ENCODE peak calls at places on chromosome 11, in ten cellular contexts. One of them, this sample, is unnamed.

GRCh38 chr11:69201764-69202370 is 46.1 kb downstream of the SMIM38 start:
- DNase-seq in heart left ventricle: no peak
- DNase-seq in right lobe of liver: no peak
- DNase-seq in colonic mucosa: no peak
- DNase-seq in SK-N-SH: no peak
- DNase-seq in lower lobe of right lung: no peak
- DNase-seq in pancreas: no peak
- DNase-seq in tibial nerve: no peak
- DNase-seq in testis: no peak
- DNase-seq in upper lobe of right lung: peak
- DNase-seq in this sample: no peak

GRCh38 chr11:64502634-64503033 is 88.4 kb upstream of the SLC22A12 start:
- DNase-seq in testis: no peak
- DNase-seq in tibial nerve: no peak
- DNase-seq in upper lobe of right lung: no peak
- DNase-seq in colonic mucosa: no peak
- DNase-seq in SK-N-SH: peak
- DNase-seq in right lobe of liver: no peak
- DNase-seq in pancreas: no peak
- DNase-seq in heart left ventricle: no peak
- DNase-seq in lower lobe of right lung: no peak
- DNase-seq in this sample: no peak

GRCh38 chr11:47010192-47010591 is 73.6 kb downstream of the CSTPP1 start:
- DNase-seq in upper lobe of right lung: no peak
- DNase-seq in tibial nerve: no peak
- DNase-seq in pancreas: no peak
- DNase-seq in lower lobe of right lung: no peak
- DNase-seq in right lobe of liver: no peak
- DNase-seq in heart left ventricle: no peak
- DNase-seq in SK-N-SH: no peak
- DNase-seq in testis: no peak
- DNase-seq in colonic mucosa: no peak
- DNase-seq in this sample: no peak

GRCh38 chr11:118295834-118296454 is 8.6 kb upstream of the CD3E start:
- DNase-seq in upper lobe of right lung: no peak
- DNase-seq in lower lobe of right lung: no peak
- DNase-seq in pancreas: no peak
- DNase-seq in testis: no peak
- DNase-seq in SK-N-SH: no peak
- DNase-seq in heart left ventricle: no peak
- DNase-seq in right lobe of liver: no peak
- DNase-seq in colonic mucosa: no peak
- DNase-seq in tibial nerve: no peak
- DNase-seq in this sample: peak

GRCh38 chr11:2641623-2642022 is 58.2 kb downstream of the KCNQ1OT1 start:
- DNase-seq in right lobe of liver: no peak
- DNase-seq in tibial nerve: no peak
- DNase-seq in SK-N-SH: no peak
- DNase-seq in heart left ventricle: no peak
- DNase-seq in colonic mucosa: no peak
- DNase-seq in lower lobe of right lung: no peak
- DNase-seq in upper lobe of right lung: no peak
- DNase-seq in testis: no peak
- DNase-seq in pancreas: no peak
- DNase-seq in this sample: no peak

GRCh38 chr11:8699903-8700302 is 17.3 kb downstream of the RPL27A start:
- DNase-seq in pancreas: peak
- DNase-seq in upper lobe of right lung: no peak
- DNase-seq in SK-N-SH: no peak
- DNase-seq in testis: peak
- DNase-seq in heart left ventricle: peak
- DNase-seq in lower lobe of right lung: no peak
- DNase-seq in right lobe of liver: no peak
- DNase-seq in colonic mucosa: no peak
- DNase-seq in tibial nerve: peak
- DNase-seq in this sample: peak

GRCh38 chr11:126756416-126756815 is 244.2 kb downstream of the KIRREL3 start:
- DNase-seq in colonic mucosa: no peak
- DNase-seq in SK-N-SH: no peak
- DNase-seq in upper lobe of right lung: no peak
- DNase-seq in testis: no peak
- DNase-seq in pancreas: no peak
- DNase-seq in tibial nerve: no peak
- DNase-seq in right lobe of liver: no peak
- DNase-seq in heart left ventricle: no peak
- DNase-seq in lower lobe of right lung: no peak
- DNase-seq in this sample: no peak

GRCh38 chr11:1727861-1728260 is 22.5 kb downstream of the IFITM10 start:
- DNase-seq in upper lobe of right lung: no peak
- DNase-seq in testis: no peak
- DNase-seq in right lobe of liver: no peak
- DNase-seq in heart left ventricle: no peak
- DNase-seq in pancreas: no peak
- DNase-seq in colonic mucosa: no peak
- DNase-seq in SK-N-SH: no peak
- DNase-seq in tibial nerve: no peak
- DNase-seq in lower lobe of right lung: no peak
- DNase-seq in this sample: no peak

GRCh38 chr11:111531687-111532364 is 8.7 kb upstream of the LAYN start:
- DNase-seq in tibial nerve: no peak
- DNase-seq in colonic mucosa: no peak
- DNase-seq in pancreas: no peak
- DNase-seq in testis: no peak
- DNase-seq in lower lobe of right lung: no peak
- DNase-seq in upper lobe of right lung: no peak
- DNase-seq in right lobe of liver: no peak
- DNase-seq in heart left ventricle: no peak
- DNase-seq in SK-N-SH: no peak
- DNase-seq in this sample: no peak

GRCh38 chr11:45872513-45873356 is 12.7 kb upstream of the MAPK8IP1 start:
- DNase-seq in tibial nerve: no peak
- DNase-seq in SK-N-SH: peak
- DNase-seq in upper lobe of right lung: peak
- DNase-seq in lower lobe of right lung: no peak
- DNase-seq in testis: peak
- DNase-seq in colonic mucosa: no peak
- DNase-seq in right lobe of liver: no peak
- DNase-seq in pancreas: no peak
- DNase-seq in heart left ventricle: peak
- DNase-seq in this sample: no peak

GRCh38 chr11:118915941-118916841 is 9.5 kb downstream of the BCL9L start:
- DNase-seq in tibial nerve: no peak
- DNase-seq in right lobe of liver: no peak
- DNase-seq in colonic mucosa: no peak
- DNase-seq in heart left ventricle: peak
- DNase-seq in pancreas: peak
- DNase-seq in testis: no peak
- DNase-seq in lower lobe of right lung: no peak
- DNase-seq in upper lobe of right lung: no peak
- DNase-seq in SK-N-SH: no peak
- DNase-seq in this sample: no peak

GRCh38 chr11:56331861-56332491 is 13.9 kb upstream of the OR8K1 start:
- DNase-seq in pancreas: no peak
- DNase-seq in testis: peak
- DNase-seq in SK-N-SH: peak
- DNase-seq in colonic mucosa: no peak
- DNase-seq in tibial nerve: no peak
- DNase-seq in right lobe of liver: no peak
- DNase-seq in heart left ventricle: no peak
- DNase-seq in lower lobe of right lung: peak
- DNase-seq in upper lobe of right lung: no peak
- DNase-seq in this sample: peak

DNA sequence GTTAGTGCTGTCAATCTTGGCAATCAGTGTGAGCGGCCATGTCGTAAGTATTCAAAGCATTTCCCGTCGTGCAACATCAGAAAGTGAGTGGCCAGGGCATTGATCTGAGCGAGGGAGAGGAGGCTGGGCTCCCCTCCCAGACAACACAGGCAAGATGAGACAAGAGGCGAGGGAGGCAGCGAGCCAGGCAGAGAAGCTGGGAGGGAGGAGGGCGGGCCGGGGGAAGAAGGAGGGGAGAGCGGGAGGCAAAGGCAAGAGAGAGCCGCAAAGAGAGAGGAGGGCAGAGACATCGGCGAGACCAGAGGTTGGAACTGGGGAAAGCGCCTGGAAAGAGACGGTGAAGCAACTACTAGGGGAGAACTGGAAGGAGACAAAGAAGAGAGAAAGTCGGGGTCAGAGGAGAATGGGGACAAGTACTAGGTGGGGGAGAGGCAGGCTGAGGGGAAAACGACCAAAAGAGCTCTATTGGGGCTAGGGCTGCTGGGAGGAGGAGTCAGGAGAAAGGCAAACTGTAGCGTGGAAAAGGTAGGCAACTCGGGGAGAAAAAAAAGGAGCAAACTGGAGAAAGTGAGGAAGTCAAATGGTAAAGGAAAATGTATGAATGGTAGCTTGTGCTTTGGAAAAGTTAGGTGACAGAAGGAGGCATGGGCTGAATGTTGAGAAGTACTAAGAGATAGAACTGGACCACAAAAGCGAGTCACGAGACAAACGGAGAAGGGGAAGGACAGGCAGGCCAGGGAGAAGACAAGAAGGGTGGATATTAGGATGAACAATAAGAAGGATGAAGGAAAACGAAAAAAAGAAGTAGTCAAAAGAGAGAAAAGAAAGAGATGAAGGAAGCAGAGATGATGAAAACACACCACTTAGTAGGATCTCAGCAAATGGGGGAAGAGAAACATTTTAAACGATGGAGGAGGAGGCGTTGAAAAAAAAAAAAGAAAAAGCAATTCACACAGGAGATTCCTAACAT is 130.5 kb upstream of the C11orf58 start:
- DNase-seq in colonic mucosa: peak
- DNase-seq in SK-N-SH: peak
- DNase-seq in pancreas: peak
- DNase-seq in upper lobe of right lung: peak
- DNase-seq in right lobe of liver: peak
- DNase-seq in testis: peak
- DNase-seq in heart left ventricle: peak
- DNase-seq in lower lobe of right lung: peak
- DNase-seq in tibial nerve: peak
- DNase-seq in this sample: peak
- H3K4me3 ChIP-seq in colonic mucosa: peak
- H3K4me3 ChIP-seq in SK-N-SH: peak
- H3K4me3 ChIP-seq in pancreas: peak
- H3K4me3 ChIP-seq in upper lobe of right lung: peak
- H3K4me3 ChIP-seq in right lobe of liver: peak
- H3K4me3 ChIP-seq in testis: peak
- H3K4me3 ChIP-seq in heart left ventricle: peak
- H3K4me3 ChIP-seq in lower lobe of right lung: peak
- H3K4me3 ChIP-seq in tibial nerve: peak
- H3K4me3 ChIP-seq in this sample: no peak

GRCh38 chr11:67581469-67581868 is 2.1 kb upstream of the GSTP1 start:
- DNase-seq in lower lobe of right lung: peak
- DNase-seq in testis: no peak
- DNase-seq in right lobe of liver: no peak
- DNase-seq in pancreas: peak
- DNase-seq in colonic mucosa: peak
- DNase-seq in tibial nerve: no peak
- DNase-seq in SK-N-SH: no peak
- DNase-seq in heart left ventricle: no peak
- DNase-seq in upper lobe of right lung: no peak
- DNase-seq in this sample: no peak

GRCh38 chr11:67583319-67584204 is at the start of gene GSTP1:
- DNase-seq in lower lobe of right lung: peak
- DNase-seq in colonic mucosa: peak
- DNase-seq in tibial nerve: peak
- DNase-seq in right lobe of liver: peak
- DNase-seq in upper lobe of right lung: peak
- DNase-seq in pancreas: peak
- DNase-seq in testis: peak
- DNase-seq in heart left ventricle: peak
- DNase-seq in SK-N-SH: peak
- DNase-seq in this sample: peak

GRCh38 chr11:67584881-67585873 is 1.6 kb downstream of the GSTP1 start:
- DNase-seq in lower lobe of right lung: no peak
- DNase-seq in pancreas: peak
- DNase-seq in tibial nerve: no peak
- DNase-seq in right lobe of liver: no peak
- DNase-seq in upper lobe of right lung: no peak
- DNase-seq in testis: no peak
- DNase-seq in SK-N-SH: peak
- DNase-seq in colonic mucosa: no peak
- DNase-seq in heart left ventricle: no peak
- DNase-seq in this sample: no peak

GRCh38 chr11:67584205-67584880 is 731 bp downstream of the GSTP1 start:
- DNase-seq in lower lobe of right lung: peak
- DNase-seq in testis: peak
- DNase-seq in colonic mucosa: peak
- DNase-seq in tibial nerve: peak
- DNase-seq in heart left ventricle: peak
- DNase-seq in SK-N-SH: peak
- DNase-seq in pancreas: peak
- DNase-seq in upper lobe of right lung: peak
- DNase-seq in right lobe of liver: peak
- DNase-seq in this sample: peak

DNA sequence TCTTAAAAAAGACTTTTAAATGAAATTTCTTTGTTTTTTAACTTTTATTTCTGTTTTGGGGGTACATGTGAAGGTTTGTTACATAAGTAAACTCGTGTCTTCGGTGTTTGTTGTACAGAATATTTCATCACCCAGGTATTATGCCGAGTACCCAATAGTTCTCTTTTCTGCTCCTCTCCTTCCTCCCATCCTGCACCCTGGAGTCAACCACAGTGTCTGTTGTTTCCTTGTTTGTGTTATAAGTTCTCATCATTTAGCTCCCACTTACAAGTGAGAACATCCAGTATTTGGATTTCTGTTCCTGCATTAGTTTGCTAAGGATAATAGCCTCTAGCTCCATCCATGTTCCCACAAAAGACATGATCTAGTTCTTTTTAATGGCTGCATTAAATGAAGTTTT is 1.6 kb upstream of the GSTP1 start:
- DNase-seq in tibial nerve: no peak
- DNase-seq in testis: no peak
- DNase-seq in colonic mucosa: no peak
- DNase-seq in SK-N-SH: no peak
- DNase-seq in upper lobe of right lung: no peak
- DNase-seq in heart left ventricle: no peak
- DNase-seq in lower lobe of right lung: no peak
- DNase-seq in right lobe of liver: no peak
- DNase-seq in pancreas: no peak
- DNase-seq in this sample: no peak
- H3K27ac ChIP-seq in tibial nerve: no peak
- H3K27ac ChIP-seq in testis: no peak
- H3K27ac ChIP-seq in colonic mucosa: no peak
- H3K27ac ChIP-seq in SK-N-SH: no peak
- H3K27ac ChIP-seq in upper lobe of right lung: peak
- H3K27ac ChIP-seq in heart left ventricle: no peak
- H3K27ac ChIP-seq in lower lobe of right lung: peak
- H3K27ac ChIP-seq in right lobe of liver: no peak
- H3K27ac ChIP-seq in pancreas: peak
- H3K27ac ChIP-seq in this sample: no peak

GRCh38 chr11:35144811-35145210 is 5.8 kb downstream of the CD44 start:
- DNase-seq in pancreas: no peak
- DNase-seq in SK-N-SH: no peak
- DNase-seq in tibial nerve: no peak
- DNase-seq in right lobe of liver: no peak
- DNase-seq in testis: no peak
- DNase-seq in colonic mucosa: no peak
- DNase-seq in heart left ventricle: no peak
- DNase-seq in lower lobe of right lung: no peak
- DNase-seq in upper lobe of right lung: no peak
- DNase-seq in this sample: no peak
- H3K4me3 ChIP-seq in pancreas: no peak
- H3K4me3 ChIP-seq in SK-N-SH: no peak
- H3K4me3 ChIP-seq in tibial nerve: no peak
- H3K4me3 ChIP-seq in right lobe of liver: no peak
- H3K4me3 ChIP-seq in testis: no peak
- H3K4me3 ChIP-seq in colonic mucosa: no peak
- H3K4me3 ChIP-seq in heart left ventricle: no peak
- H3K4me3 ChIP-seq in lower lobe of right lung: no peak
- H3K4me3 ChIP-seq in upper lobe of right lung: no peak
- H3K4me3 ChIP-seq in this sample: no peak

GRCh38 chr11:120183701-120184141 is 27.1 kb upstream of the OAF start:
- DNase-seq in lower lobe of right lung: no peak
- DNase-seq in heart left ventricle: no peak
- DNase-seq in testis: peak
- DNase-seq in tibial nerve: no peak
- DNase-seq in pancreas: no peak
- DNase-seq in colonic mucosa: peak
- DNase-seq in upper lobe of right lung: peak
- DNase-seq in SK-N-SH: no peak
- DNase-seq in right lobe of liver: no peak
- DNase-seq in this sample: no peak
- H3K27ac ChIP-seq in lower lobe of right lung: no peak
- H3K27ac ChIP-seq in heart left ventricle: peak
- H3K27ac ChIP-seq in testis: no peak
- H3K27ac ChIP-seq in tibial nerve: peak
- H3K27ac ChIP-seq in pancreas: peak
- H3K27ac ChIP-seq in colonic mucosa: peak
- H3K27ac ChIP-seq in upper lobe of right lung: no peak
- H3K27ac ChIP-seq in SK-N-SH: no peak
- H3K27ac ChIP-seq in right lobe of liver: peak
- H3K27ac ChIP-seq in this sample: peak

This sample was measured in transverse colon.